ENCODE peak calls at places on chromosomes 4 and X, in eight cellular contexts. T is CD4-positive, alpha-beta T cell; N is astrocyte of the spinal cord; Y is suprapubic skin; R is psoas muscle; Z is uterus; H is NB4; K is progenitor cell of endocrine pancreas. M is an unnamed sample.

GRCh38 chr4:1061747-1062146 is 50.3 kb downstream of the FGFRL1 start:
- DNase-seq in H (no peak), Y (peak), T (no peak), R (no peak), Z (no peak), N (no peak), K (no peak), M (no peak)

GRCh38 chrX:34927866-34928265 is 14.7 kb upstream of the FAM47B start:
- DNase-seq in K (no peak), T (no peak), Z (no peak), H (no peak), R (no peak), N (no peak), Y (no peak), M (no peak)

GRCh38 chr4:91758487-91758886 is 545.3 kb upstream of the GRID2 start:
- DNase-seq in K (no peak), R (no peak), T (no peak), Y (no peak), H (no peak), N (peak), Z (no peak), M (peak)

GRCh38 chr4:151429957-151430548 is 21.1 kb downstream of the FHIP1A start:
- DNase-seq in H (no peak), T (no peak), R (no peak), Z (no peak), K (no peak), N (no peak), Y (no peak), M (no peak)

GRCh38 chr4:128355301-128355700 is 67.7 kb upstream of the PGRMC2 start:
- DNase-seq in R (no peak), T (no peak), Z (no peak), K (no peak), Y (no peak), N (no peak), H (peak), M (no peak)

GRCh38 chrX:51568586-51568985 is 50.1 kb downstream of the CENPVL3 start:
- DNase-seq in Z (no peak), T (no peak), H (no peak), N (peak), R (no peak), Y (no peak), K (no peak), M (no peak)

GRCh38 chr4:6526696-6527095 is 48.3 kb upstream of the MAN2B2 start:
- DNase-seq in Z (no peak), R (no peak), T (no peak), Y (no peak), K (no peak), H (no peak), N (no peak), M (no peak)

GRCh38 chrX:130524476-130525194 is 122.8 kb downstream of the RBMX2 start:
- DNase-seq in Z (no peak), Y (no peak), R (no peak), T (no peak), K (no peak), N (no peak), H (no peak), M (no peak)

GRCh38 chr4:158282252-158282651 is 72.0 kb downstream of the TMEM144 start:
- DNase-seq in Z (no peak), H (no peak), T (no peak), K (no peak), N (peak), R (no peak), Y (no peak), M (no peak)

GRCh38 chrX:51899741-51900140 is 6.3 kb downstream of the MAGED1 start:
- DNase-seq in N (no peak), T (no peak), R (no peak), K (no peak), H (no peak), Z (no peak), Y (no peak), M (no peak)

GRCh38 chrX:155632424-155633100 is 19.8 kb upstream of the TMLHE start:
- DNase-seq in K (no peak), H (peak), T (no peak), Y (no peak), Z (no peak), R (no peak), N (peak), M (no peak)

GRCh38 chrX:115606861-115607260 is 45.9 kb downstream of the PLS3 start:
- DNase-seq in N (no peak), H (no peak), Z (no peak), T (no peak), Y (no peak), R (no peak), K (no peak), M (no peak)

GRCh38 chr4:60579335-60579734 is 620.8 kb upstream of the ADGRL3 start:
- DNase-seq in Z (no peak), T (no peak), Y (no peak), H (no peak), R (no peak), N (no peak), K (no peak), M (no peak)

GRCh38 chr4:69104719-69105275 is 8.5 kb downstream of the UGT2B7 start:
- DNase-seq in K (no peak), T (no peak), H (no peak), Z (no peak), R (no peak), Y (no peak), N (no peak), M (no peak)

GRCh38 chrX:45710081-45710801 is 509.6 kb upstream of the DIPK2B start:
- DNase-seq in Z (no peak), Y (no peak), N (peak), R (no peak), T (no peak), H (peak), K (no peak), M (peak)

GRCh38 chr4:1087371-1087770 is 26.0 kb downstream of the RNF212 start:
- DNase-seq in Y (no peak), N (no peak), T (no peak), K (no peak), H (no peak), R (no peak), Z (no peak), M (no peak)

GRCh38 chr4:104064650-104065577 is 345.1 kb upstream of the TACR3 start:
- DNase-seq in K (peak), R (no peak), N (peak), T (no peak), H (peak), Y (no peak), Z (no peak), M (peak)

GRCh38 chr4:100977746-100978397 is 369.5 kb downstream of the PPP3CA start:
- DNase-seq in H (peak), N (peak), R (no peak), Y (no peak), T (no peak), Z (no peak), K (no peak), M (peak)

GRCh38 chrX:153338836-153339235 is 4.9 kb downstream of the ZNF275 start:
- DNase-seq in K (no peak), N (no peak), Y (no peak), T (no peak), Z (no peak), H (peak), R (no peak), M (no peak)

GRCh38 chr4:35252071-35252470 is 992.2 kb downstream of the ARAP2 start:
- DNase-seq in R (no peak), K (no peak), Y (no peak), Z (no peak), T (no peak), N (no peak), H (no peak), M (no peak)

GRCh38 chr4:127268367-127268766 is 364.4 kb upstream of the INTU start:
- DNase-seq in H (no peak), Y (no peak), N (no peak), K (no peak), Z (no peak), R (no peak), T (no peak), M (no peak)

GRCh38 chr4:106371166-106371565 is 2.6 kb upstream of the GIMD1 start:
- DNase-seq in Z (no peak), K (no peak), H (no peak), Y (no peak), N (no peak), R (no peak), T (no peak), M (no peak)

GRCh38 chr4:123819362-123820035 is 422.9 kb downstream of the SPRY1 start:
- DNase-seq in K (no peak), H (no peak), Z (no peak), R (no peak), Y (no peak), N (no peak), T (no peak), M (no peak)

DNA sequence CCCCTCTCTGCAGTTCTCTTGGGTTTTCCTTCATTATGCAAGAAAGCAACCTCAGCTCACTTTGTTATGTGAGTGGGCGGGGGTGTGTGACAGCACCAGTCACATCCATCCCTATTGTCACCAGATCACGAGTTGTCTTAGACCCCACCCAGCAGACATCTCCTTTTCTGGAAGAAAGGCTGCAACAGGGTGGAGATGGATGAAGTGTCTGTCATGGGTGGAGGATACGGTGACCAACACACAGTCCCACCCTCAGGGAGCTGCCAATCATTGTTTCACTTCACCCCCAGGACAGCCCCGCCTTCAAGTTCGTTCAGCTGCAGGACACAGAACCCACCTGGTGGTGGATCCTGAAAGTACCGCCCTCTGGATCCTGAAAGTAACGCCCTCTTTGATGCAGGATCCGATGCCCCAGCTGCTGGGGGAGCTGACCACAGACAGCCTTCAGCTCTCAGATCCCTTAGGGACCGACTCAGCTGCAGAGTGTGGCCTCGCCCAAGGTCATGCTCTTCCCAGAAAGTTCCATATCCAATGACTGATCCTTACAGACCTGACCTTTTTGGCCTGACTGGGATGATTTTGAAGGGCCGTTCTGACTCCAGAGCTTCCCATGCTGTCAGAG is 79.7 kb downstream of the SMIM20 start:
- DNase-seq in K (no peak), N (no peak), H (peak), T (no peak), Y (no peak), R (peak), Z (no peak), M (no peak)
- TF ChIP-seq CTCF in K (peak), N (no peak), H (peak), T (no peak), Y (no peak), R (peak), Z (no peak), M (peak)

DNA sequence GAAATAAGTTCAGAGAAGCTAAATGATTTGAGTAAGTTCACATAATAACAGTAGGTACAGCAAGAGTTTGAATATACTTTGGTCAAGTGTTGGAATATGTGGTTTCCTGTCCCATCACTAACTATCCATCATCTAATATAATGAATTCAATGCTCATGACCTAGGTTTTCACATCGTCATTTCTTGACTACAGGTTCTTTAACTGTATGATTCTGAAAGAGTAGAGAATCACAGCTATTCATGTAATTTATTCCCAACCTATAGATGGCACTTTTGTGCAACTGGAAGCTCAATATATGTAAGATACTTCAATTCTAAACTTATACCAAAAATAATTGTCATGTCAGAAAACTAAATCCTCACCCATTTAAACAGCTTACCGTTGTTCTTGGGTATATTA is 53.1 kb downstream of the TIGD2 start:
- DNase-seq in R (no peak), K (no peak), Y (no peak), N (no peak), Z (no peak), H (no peak), T (no peak), M (no peak)
- TF ChIP-seq CTCF in R (no peak), K (no peak), Y (no peak), N (no peak), Z (no peak), H (no peak), T (peak), M (no peak)

GRCh38 chrX:1481636-1482529 is 29.2 kb upstream of the ASMTL start:
- DNase-seq in T (peak), Z (peak), N (peak), Y (peak), R (peak), K (no peak), H (peak), M (peak)
- TF ChIP-seq CTCF in T (no peak), Z (no peak), N (no peak), Y (no peak), R (no peak), K (no peak), H (no peak), M (no peak)

GRCh38 chr4:19437008-19437407 is 814.7 kb upstream of the SLIT2 start:
- DNase-seq in Z (no peak), N (no peak), R (no peak), T (no peak), H (no peak), K (no peak), Y (no peak), M (no peak)
- TF ChIP-seq CTCF in Z (no peak), N (no peak), R (no peak), T (no peak), H (no peak), K (no peak), Y (no peak), M (no peak)

GRCh38 chrX:18676470-18676869 is 4.6 kb upstream of the RS1 start:
- DNase-seq in T (no peak), N (no peak), K (no peak), Y (no peak), R (no peak), H (no peak), Z (peak), M (no peak)
- TF ChIP-seq CTCF in T (no peak), N (peak), K (peak), Y (no peak), R (no peak), H (no peak), Z (no peak), M (peak)

GRCh38 chr4:8320386-8320750 is 50.8 kb downstream of the HTRA3 start:
- DNase-seq in H (peak), K (no peak), T (no peak), N (no peak), Y (peak), Z (no peak), R (peak), M (no peak)
- TF ChIP-seq CTCF in H (peak), K (peak), T (no peak), N (peak), Y (no peak), Z (peak), R (no peak), M (no peak)

GRCh38 chr4:75849459-75849858 is 52.8 kb downstream of the PPEF2 start:
- DNase-seq in K (no peak), R (no peak), T (no peak), Z (no peak), Y (no peak), N (no peak), H (peak), M (no peak)
- TF ChIP-seq CTCF in K (no peak), R (no peak), T (no peak), Z (no peak), Y (no peak), N (no peak), H (no peak), M (no peak)

DNA sequence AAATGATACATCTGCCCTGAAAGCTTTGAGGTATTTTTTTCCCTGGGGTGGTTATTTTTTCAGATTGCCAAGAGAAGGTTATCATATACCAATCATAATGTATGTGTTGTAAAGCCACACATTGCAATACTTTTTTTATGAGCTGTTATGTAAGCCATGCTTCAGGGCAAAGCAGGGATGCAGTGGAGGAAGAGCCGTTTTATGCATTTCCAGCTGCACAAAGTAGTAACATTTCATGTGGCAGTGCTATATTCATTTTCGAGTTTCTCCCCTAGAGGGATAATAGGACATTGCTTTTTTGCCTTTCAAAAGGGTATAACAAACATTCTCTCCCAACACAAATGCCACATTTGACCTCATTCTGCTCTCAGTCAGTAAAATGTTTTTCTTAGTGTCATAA is 68.5 kb downstream of the GALNT7 start:
- DNase-seq in K (no peak), N (no peak), Y (no peak), H (peak), R (no peak), T (no peak), Z (no peak), M (no peak)
- TF ChIP-seq CTCF in K (no peak), N (no peak), Y (no peak), H (no peak), R (no peak), T (no peak), Z (no peak), M (peak)

DNA sequence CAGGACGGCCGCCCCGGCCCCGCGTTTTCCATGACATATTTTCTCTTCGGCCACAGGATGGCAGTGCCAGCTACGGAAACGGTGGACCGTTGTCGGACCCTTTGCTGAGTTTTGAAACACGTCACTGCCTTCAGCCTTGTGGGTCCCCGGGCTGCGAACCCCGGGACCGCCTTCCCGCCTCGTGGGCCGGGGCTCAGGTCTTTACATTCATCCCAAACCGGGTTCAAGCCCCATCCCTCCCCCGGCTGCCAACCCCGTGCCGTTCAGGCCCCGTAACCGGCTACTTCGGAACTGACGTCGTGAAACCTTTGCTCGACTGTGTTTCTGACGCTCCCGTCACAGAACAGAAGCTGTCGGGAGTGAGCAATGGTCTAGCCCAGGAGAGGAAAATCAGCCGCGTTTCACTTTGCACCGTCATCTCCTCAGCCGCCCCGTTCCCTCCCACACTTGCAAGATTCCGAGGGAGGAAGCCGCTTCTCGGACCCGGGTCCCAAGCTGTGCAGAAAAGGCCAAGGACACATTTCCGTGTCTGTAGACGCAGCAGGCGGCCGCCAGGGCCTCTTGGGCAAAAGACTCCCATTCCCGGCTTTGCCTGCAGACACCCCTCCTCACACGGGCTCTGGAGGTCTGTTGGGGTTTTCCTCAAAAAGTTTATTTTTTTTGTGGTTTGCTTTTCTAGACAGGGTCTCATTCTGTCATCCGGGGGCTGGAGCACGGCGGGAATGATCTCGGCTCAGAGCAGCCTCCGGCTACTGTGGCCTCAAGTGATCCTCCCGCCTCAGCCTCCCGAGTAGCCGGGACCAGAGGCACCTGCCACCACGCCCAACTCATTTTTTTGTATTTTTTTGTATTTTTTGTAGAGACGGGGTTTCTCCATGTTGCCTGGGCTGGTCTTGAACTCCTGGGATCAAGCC is 41.4 kb upstream of the PPP2R3B start:
- DNase-seq in N (no peak), T (no peak), Z (no peak), K (peak), R (no peak), H (peak), Y (no peak), M (no peak)
- TF ChIP-seq CTCF in N (peak), T (no peak), Z (no peak), K (peak), R (no peak), H (no peak), Y (no peak), M (peak)